ENCODE peak calls at places on chromosomes 16 and 17, in six cellular contexts. G is psoas muscle, U is Peyer's patch, S is BE2C, C is neuronal stem cell, D is heart right ventricle. O is an unnamed sample.

GRCh38 chr17:5902671-5903070 is 167.5 kb upstream of the WSCD1 start:
- DNase-seq in G (no peak), U (no peak), S (no peak), C (no peak), D (no peak), O (no peak)

GRCh38 chr17:77365584-77366186 is 224.9 kb downstream of the SEC14L1 start:
- DNase-seq in G (peak), U (peak), S (peak), C (no peak), D (peak), O (peak)

GRCh38 chr16:11328172-11329079 is 16.8 kb upstream of the RMI2 start:
- DNase-seq in G (peak), U (peak), S (no peak), C (peak), D (peak), O (peak)

GRCh38 chr17:1592751-1593629 is 30.4 kb upstream of the PITPNA start:
- DNase-seq in G (no peak), U (peak), S (no peak), C (no peak), D (no peak), O (no peak)

GRCh38 chr17:30326816-30327215 is 7.0 kb downstream of the TMIGD1 start:
- DNase-seq in G (no peak), U (no peak), S (no peak), C (no peak), D (no peak), O (no peak)

GRCh38 chr16:25035494-25036405 is 20.6 kb upstream of the ARHGAP17 start:
- DNase-seq in G (no peak), U (no peak), S (no peak), C (no peak), D (no peak), O (no peak)

GRCh38 chr17:6780886-6781285 is 4.9 kb downstream of the FBXO39 start:
- DNase-seq in G (no peak), U (no peak), S (no peak), C (no peak), D (no peak), O (no peak)

GRCh38 chr17:7067198-7067597 is 12.9 kb downstream of the CLEC10A start:
- DNase-seq in G (no peak), U (no peak), S (no peak), C (no peak), D (no peak), O (no peak)

GRCh38 chr17:56359518-56359917 is 206.2 kb downstream of the ANKFN1 start:
- DNase-seq in G (no peak), U (no peak), S (no peak), C (no peak), D (no peak), O (no peak)

GRCh38 chr17:16915752-16916556 is 56.0 kb downstream of the TNFRSF13B start:
- DNase-seq in G (no peak), U (peak), S (peak), C (no peak), D (peak), O (peak)

GRCh38 chr17:78501241-78502036 is 75.8 kb downstream of the DNAH17 start:
- DNase-seq in G (no peak), U (no peak), S (no peak), C (no peak), D (no peak), O (peak)

GRCh38 chr17:21019976-21020575 is 22.7 kb downstream of the USP22 start:
- DNase-seq in G (peak), U (peak), S (peak), C (no peak), D (no peak), O (peak)

GRCh38 chr16:9077001-9077809 is 14.2 kb upstream of the HAPSTR1 start:
- DNase-seq in G (no peak), U (no peak), S (no peak), C (no peak), D (no peak), O (no peak)

GRCh38 chr17:38926290-38927070 is 1.1 kb downstream of the LASP1NB start:
- DNase-seq in G (no peak), U (no peak), S (no peak), C (no peak), D (no peak), O (no peak)

GRCh38 chr17:50783193-50783660 is 15.9 kb upstream of the ANKRD40CL start:
- DNase-seq in G (peak), U (peak), S (peak), C (peak), D (peak), O (peak)

GRCh38 chr17:11996722-11997146 is 541 bp downstream of the ZNF18 start:
- DNase-seq in G (no peak), U (peak), S (no peak), C (no peak), D (no peak), O (peak)

GRCh38 chr17:38656959-38657823 is 17.6 kb downstream of the EPOP start:
- DNase-seq in G (no peak), U (no peak), S (no peak), C (no peak), D (no peak), O (no peak)

GRCh38 chr17:4518901-4519300 is 20.2 kb downstream of the SPNS2 start:
- DNase-seq in G (no peak), U (no peak), S (no peak), C (no peak), D (no peak), O (peak)

GRCh38 chr17:82101767-82102679 is 4.0 kb upstream of the FASN start:
- DNase-seq in G (peak), U (no peak), S (no peak), C (no peak), D (peak), O (no peak)

GRCh38 chr17:19461139-19461538 is 50.1 kb downstream of the RNF112 start:
- DNase-seq in G (no peak), U (no peak), S (no peak), C (no peak), D (no peak), O (peak)

GRCh38 chr16:69481901-69482341 is 57.5 kb downstream of the CYB5B start:
- DNase-seq in G (peak), U (peak), S (peak), C (no peak), D (peak), O (peak)

GRCh38 chr16:66878067-66878466 is 2.2 kb upstream of the PDP2 start:
- DNase-seq in G (no peak), U (no peak), S (no peak), C (no peak), D (no peak), O (peak)

GRCh38 chr16:67055712-67056487 is 27.0 kb downstream of the CBFB start:
- DNase-seq in G (no peak), U (no peak), S (no peak), C (no peak), D (no peak), O (peak)

GRCh38 chr17:76077582-76078110 is 1.3 kb upstream of the ZACN start:
- DNase-seq in G (no peak), U (no peak), S (peak), C (no peak), D (no peak), O (peak)

GRCh38 chr17:72538921-72539352 is 418.1 kb downstream of the SOX9 start:
- DNase-seq in G (no peak), U (no peak), S (no peak), C (no peak), D (no peak), O (peak)

GRCh38 chr17:76550712-76551615 is 11.1 kb downstream of the PRCD start:
- DNase-seq in G (no peak), U (no peak), S (no peak), C (no peak), D (no peak), O (no peak)

GRCh38 chr17:74780443-74781238 is 4.5 kb upstream of the NAT9 start:
- DNase-seq in G (no peak), U (peak), S (peak), C (no peak), D (no peak), O (peak)

GRCh38 chr17:38604479-38605229 is 1.1 kb downstream of the SRCIN1 start:
- DNase-seq in G (peak), U (no peak), S (peak), C (no peak), D (no peak), O (peak)

GRCh38 chr16:86887416-86887815 is 309.1 kb downstream of the FOXL1 start:
- DNase-seq in G (no peak), U (no peak), S (no peak), C (no peak), D (no peak), O (peak)

GRCh38 chr16:74605746-74606520 is 981 bp downstream of the GLG1 start:
- DNase-seq in G (no peak), U (no peak), S (peak), C (no peak), D (no peak), O (peak)

GRCh38 chr16:31409433-31409832 is 16.3 kb downstream of the ITGAD start:
- DNase-seq in G (no peak), U (no peak), S (no peak), C (no peak), D (no peak), O (no peak)

GRCh38 chr16:65751622-65752598 is 614.6 kb upstream of the CDH5 start:
- DNase-seq in G (no peak), U (no peak), S (peak), C (no peak), D (no peak), O (peak)

GRCh38 chr16:30351586-30352419 is 3.3 kb downstream of the CD2BP2 start:
- DNase-seq in G (peak), U (peak), S (no peak), C (no peak), D (peak), O (no peak)

DNA sequence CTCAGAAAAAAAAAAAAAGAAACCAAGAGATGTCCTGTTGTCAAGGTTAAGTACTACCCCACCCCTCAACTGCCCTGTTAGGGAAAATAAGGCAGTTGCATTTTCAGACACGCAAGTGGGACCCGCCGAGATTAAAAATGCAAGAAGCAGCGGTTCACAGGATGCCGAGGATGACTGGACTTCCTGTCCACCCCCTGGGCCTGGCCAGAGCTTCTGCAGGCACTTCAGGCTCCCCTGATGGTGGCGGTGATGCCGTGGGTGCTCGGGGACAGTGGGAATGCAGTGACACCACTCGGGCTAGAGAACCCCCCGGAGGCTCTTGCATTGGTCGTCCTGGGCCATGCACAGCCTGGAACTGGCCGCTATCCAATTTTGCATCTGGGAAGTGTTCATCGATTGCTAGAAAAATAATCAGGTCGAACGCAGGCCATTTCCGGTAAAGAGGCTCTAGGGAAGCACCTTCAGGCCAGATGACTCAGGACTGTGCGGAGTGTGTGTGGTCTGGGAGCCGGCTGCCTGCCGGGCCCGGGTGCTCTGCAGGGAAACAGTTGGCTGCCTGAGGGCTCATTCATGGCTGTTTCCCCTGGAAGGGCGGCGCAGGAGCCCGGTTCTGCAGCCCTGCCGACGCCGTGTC is 13.4 kb upstream of the CRISPLD2 start:
- DNase-seq in G (peak), U (peak), S (peak), C (no peak), D (peak), O (peak)
- H3K4me3 ChIP-seq in G (no peak), U (no peak), S (peak), C (no peak), D (peak), O (peak)

GRCh38 chr16:2089676-2090480 is 42.1 kb downstream of the TSC2 start:
- DNase-seq in G (no peak), U (no peak), S (no peak), C (peak), D (no peak), O (no peak)

GRCh38 chr16:2090481-2090797 is 42.7 kb downstream of the TSC2 start:
- DNase-seq in G (peak), U (no peak), S (no peak), C (no peak), D (peak), O (no peak)

GRCh38 chr16:2091722-2092620 is 43.7 kb downstream of the PKD1 start:
- DNase-seq in G (no peak), U (peak), S (no peak), C (no peak), D (no peak), O (no peak)

GRCh38 chr16:2092866-2093265 is 42.8 kb downstream of the PKD1 start:
- DNase-seq in G (no peak), U (no peak), S (no peak), C (no peak), D (no peak), O (no peak)

GRCh38 chr16:2090819-2091721 is 43.3 kb downstream of the TSC2 start:
- DNase-seq in G (peak), U (peak), S (no peak), C (peak), D (peak), O (no peak)
- H3K4me3 ChIP-seq in G (peak), U (peak), S (no peak), C (peak), D (no peak), O (no peak)

GRCh38 chr17:80883831-80884735 is 107.6 kb upstream of the CHMP6 start:
- DNase-seq in G (peak), U (no peak), S (peak), C (no peak), D (no peak), O (no peak)
- H3K4me3 ChIP-seq in G (no peak), U (no peak), S (no peak), C (peak), D (no peak), O (no peak)

DNA sequence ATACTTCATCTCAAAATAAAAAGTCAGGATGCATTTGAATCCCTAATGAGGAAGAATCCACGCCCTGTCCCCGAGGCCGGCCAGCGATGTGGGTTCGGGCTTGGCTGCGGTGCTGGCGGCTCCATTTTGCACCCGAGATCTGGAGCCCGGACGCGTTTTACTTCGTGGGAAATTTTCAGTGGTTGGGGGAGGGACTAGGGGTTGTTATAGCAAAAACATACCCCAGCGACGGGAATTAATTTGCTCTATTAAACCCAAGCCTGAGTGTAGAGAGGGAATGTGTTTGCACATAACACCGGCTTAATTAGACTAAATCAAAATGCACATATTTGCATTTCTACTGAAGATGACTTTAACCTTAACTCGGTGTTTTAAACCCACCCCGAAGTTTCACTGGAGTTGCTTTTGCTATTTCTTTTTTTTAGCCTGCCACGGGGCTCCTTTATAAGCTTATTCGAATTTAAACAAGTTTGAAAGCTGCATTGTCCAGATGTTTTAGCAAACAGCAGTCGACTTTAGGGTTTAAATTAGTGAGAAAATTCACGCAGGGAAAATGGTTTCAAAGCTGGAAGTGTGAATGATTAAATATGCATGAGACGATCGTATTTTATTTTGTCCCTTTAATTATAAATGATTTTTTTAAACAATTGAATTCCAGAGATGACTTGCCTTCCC is 4.9 kb downstream of the IRX5 start:
- DNase-seq in G (no peak), U (no peak), S (no peak), C (no peak), D (no peak), O (no peak)
- H3K4me3 ChIP-seq in G (peak), U (no peak), S (no peak), C (no peak), D (peak), O (no peak)

GRCh38 chr17:73722163-73722562 is 77.9 kb upstream of the SDK2 start:
- DNase-seq in G (no peak), U (peak), S (no peak), C (no peak), D (no peak), O (no peak)
- H3K4me3 ChIP-seq in G (no peak), U (no peak), S (no peak), C (no peak), D (no peak), O (no peak)

DNA sequence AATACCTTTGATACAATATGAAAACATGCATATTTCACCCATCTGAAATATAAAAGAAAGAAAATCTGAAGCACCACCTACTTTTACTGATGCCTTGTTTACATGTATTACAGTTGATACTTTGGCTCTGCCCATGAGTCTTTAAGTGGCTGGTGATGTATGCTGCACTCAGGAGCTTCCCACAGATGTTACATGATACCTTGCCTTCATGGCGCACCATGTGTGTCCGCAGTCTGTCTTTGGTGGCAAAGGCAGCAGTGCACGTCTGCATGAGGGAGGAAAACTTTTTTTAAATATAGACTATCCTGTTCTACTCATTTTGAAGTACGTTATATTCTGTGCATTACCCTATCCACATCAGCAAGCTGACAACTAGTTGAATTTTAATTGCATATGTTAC is 7.5 kb downstream of the VEZF1 start:
- DNase-seq in G (no peak), U (no peak), S (no peak), C (no peak), D (no peak), O (no peak)
- H3K4me3 ChIP-seq in G (peak), U (no peak), S (no peak), C (no peak), D (no peak), O (no peak)

DNA sequence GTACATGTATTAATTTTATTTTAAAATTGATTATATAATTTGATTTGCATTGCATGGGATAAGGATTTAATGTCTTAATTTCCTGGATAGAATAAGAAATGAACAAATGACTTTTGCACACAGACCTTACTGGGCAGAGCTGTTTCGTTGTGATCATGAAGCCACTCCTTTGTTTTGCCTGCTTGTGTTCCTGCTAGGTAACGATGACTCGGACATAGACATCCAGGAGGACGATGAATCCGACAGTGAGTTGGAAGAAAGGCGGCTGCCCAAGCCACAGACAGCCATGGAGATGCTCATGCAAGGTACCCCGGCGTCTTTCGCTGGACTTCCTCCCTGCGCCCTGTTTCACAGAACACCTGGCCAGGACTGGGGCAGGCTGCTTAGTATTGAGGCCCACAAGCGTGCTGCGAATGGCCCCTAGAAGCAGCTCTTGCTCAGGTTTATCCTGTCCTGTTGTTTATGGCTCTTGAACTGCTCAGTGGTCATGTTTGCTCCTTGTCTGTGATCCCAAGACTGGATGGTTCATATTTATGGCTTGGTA is 29.6 kb downstream of the CLUAP1 start:
- DNase-seq in G (no peak), U (peak), S (no peak), C (no peak), D (no peak), O (no peak)
- H3K4me3 ChIP-seq in G (no peak), U (no peak), S (no peak), C (peak), D (no peak), O (no peak)

DNA sequence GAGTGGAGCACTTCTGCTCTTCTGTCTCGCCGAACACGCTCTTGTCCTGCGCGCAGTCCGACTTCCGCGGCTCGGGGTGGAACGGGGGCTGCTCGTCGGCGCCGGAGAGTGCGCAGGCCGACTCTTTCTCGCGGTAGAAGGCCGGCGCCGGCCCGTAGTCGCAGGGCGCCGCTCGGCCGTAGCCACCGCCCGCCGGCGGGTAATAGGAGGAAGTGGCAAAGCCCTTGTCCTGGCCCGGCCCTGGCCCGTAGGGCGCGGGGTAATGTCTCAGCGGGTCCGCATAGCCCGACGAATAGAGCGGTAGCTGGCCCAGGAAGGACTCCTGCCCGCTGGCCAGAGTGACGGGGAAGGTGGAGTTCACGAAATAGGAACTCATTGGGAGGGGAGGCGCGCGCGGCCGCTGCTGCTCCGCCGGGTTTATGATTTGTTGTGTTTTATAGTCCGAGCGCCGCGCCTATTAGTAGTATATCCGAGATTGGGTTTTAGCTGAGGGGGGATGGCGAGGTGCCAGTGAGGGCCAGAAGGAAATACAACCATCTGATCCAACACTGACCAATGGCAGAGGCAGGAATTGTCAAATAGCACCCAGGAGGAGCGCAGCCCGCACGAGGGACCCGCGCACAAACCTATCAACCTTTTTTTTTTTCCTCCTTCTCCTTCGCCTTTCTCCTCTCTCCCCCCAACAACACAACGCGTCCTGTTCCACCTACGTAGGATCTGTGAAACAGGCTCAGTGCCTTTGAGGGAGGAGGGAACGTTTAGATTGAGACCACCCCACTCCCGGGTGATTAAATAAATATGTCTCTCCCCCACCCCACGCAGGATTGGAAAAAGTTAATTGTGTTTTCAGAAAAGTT is 4.4 kb upstream of the HOXB5 start:
- DNase-seq in G (peak), U (peak), S (no peak), C (no peak), D (no peak), O (peak)
- H3K4me3 ChIP-seq in G (peak), U (peak), S (no peak), C (no peak), D (peak), O (peak)

O was measured in SJCRH30.